ENCODE peak calls at places on chromosomes 12 and 14, in five cellular contexts. F is HT-29, C is HEK293T, X is choroid plexus epithelial cell, L is left kidney. N is an unnamed sample.

GRCh38 chr12:108442077-108442476 is 73.0 kb upstream of the FICD start:
- DNase-seq in L (peak), F (no peak), X (no peak), C (no peak), N (peak)

GRCh38 chr14:66495214-66496098 is 9.3 kb downstream of the CCDC196 start:
- DNase-seq in F (peak), X (peak), C (peak), L (peak), N (no peak)

GRCh38 chr12:5428332-5429221 is 3.3 kb upstream of the NTF3 start:
- DNase-seq in F (peak), L (peak), C (no peak), X (peak), N (no peak)

GRCh38 chr14:35480119-35480769 is 53.7 kb upstream of the INSM2 start:
- DNase-seq in X (peak), F (no peak), C (no peak), L (no peak), N (no peak)

GRCh38 chr14:59679872-59680271 is 103.3 kb upstream of the CCDC175 start:
- DNase-seq in C (no peak), L (peak), X (peak), F (no peak), N (no peak)

GRCh38 chr12:83826112-83826511 is 1086.5 kb downstream of the SLC6A15 start:
- DNase-seq in F (peak), X (peak), L (peak), C (peak), N (peak)

GRCh38 chr12:21912318-21912717 is 28.9 kb downstream of the ABCC9 start:
- DNase-seq in C (no peak), L (no peak), F (no peak), X (peak), N (no peak)

GRCh38 chr14:33836203-33836894 is 114.5 kb downstream of the EGLN3 start:
- DNase-seq in X (no peak), F (no peak), C (no peak), L (peak), N (no peak)

GRCh38 chr14:102911991-102912761 is 10.3 kb upstream of the AMN start:
- DNase-seq in F (no peak), C (no peak), L (no peak), X (no peak), N (no peak)

GRCh38 chr12:79358716-79359341 is 331.9 kb downstream of the PAWR start:
- DNase-seq in F (no peak), X (peak), L (no peak), C (no peak), N (no peak)

GRCh38 chr14:77025744-77026165 is 2.8 kb downstream of the IRF2BPL start:
- DNase-seq in C (no peak), X (no peak), F (no peak), L (peak), N (no peak)

GRCh38 chr12:67698711-67699603 is 50.4 kb downstream of the DYRK2 start:
- DNase-seq in F (no peak), L (no peak), X (peak), C (no peak), N (no peak)

GRCh38 chr14:75170797-75171196 is 5.6 kb downstream of the TMED10 start:
- DNase-seq in X (no peak), F (no peak), L (no peak), C (no peak), N (no peak)

GRCh38 chr12:19893514-19893913 is 454.2 kb downstream of the AEBP2 start:
- DNase-seq in C (no peak), X (peak), L (no peak), F (no peak), N (no peak)

GRCh38 chr12:96719671-96720362 is 187.2 kb upstream of the NEDD1 start:
- DNase-seq in C (no peak), L (peak), F (peak), X (peak), N (no peak)

GRCh38 chr14:24255931-24256696 is 6.9 kb downstream of the TGM1 start:
- DNase-seq in L (no peak), C (no peak), F (no peak), X (no peak), N (no peak)

GRCh38 chr12:97047361-97047760 is 140.3 kb downstream of the NEDD1 start:
- DNase-seq in X (no peak), L (no peak), C (no peak), F (no peak), N (no peak)

GRCh38 chr12:112716099-112717093 is 75.2 kb upstream of the RPH3A start:
- DNase-seq in F (peak), X (peak), L (peak), C (peak), N (peak)

GRCh38 chr12:93323625-93324165 is 54.0 kb upstream of the NUDT4 start:
- DNase-seq in X (peak), L (no peak), F (no peak), C (no peak), N (no peak)

GRCh38 chr12:132100306-132101065 is 43.6 kb downstream of the DDX51 start:
- DNase-seq in X (no peak), L (no peak), F (no peak), C (no peak), N (no peak)

GRCh38 chr14:63647696-63648410 is 6.2 kb upstream of the WDR89 start:
- DNase-seq in C (no peak), X (peak), F (no peak), L (no peak), N (no peak)

GRCh38 chr14:100419856-100420255 is 96.7 kb downstream of the SLC25A47 start:
- DNase-seq in F (no peak), X (no peak), L (peak), C (peak), N (no peak)

GRCh38 chr12:90909069-90909676 is 45.8 kb downstream of the CCER1 start:
- DNase-seq in X (peak), C (peak), F (peak), L (peak), N (peak)

GRCh38 chr14:92783813-92784431 is 10.2 kb upstream of the GOLGA5 start:
- DNase-seq in X (peak), C (peak), L (peak), F (peak), N (no peak)

GRCh38 chr12:128338344-128338743 is 71.4 kb downstream of the TMEM132C start:
- DNase-seq in L (peak), X (no peak), F (no peak), C (no peak), N (no peak)

GRCh38 chr14:24394275-24394674 is 4.5 kb upstream of the NYNRIN start:
- DNase-seq in X (no peak), F (no peak), C (no peak), L (no peak), N (no peak)

GRCh38 chr12:570949-571794 is 92.1 kb downstream of the NINJ2 start:
- DNase-seq in L (peak), X (peak), C (no peak), F (peak), N (no peak)

GRCh38 chr12:100576311-100577036 is 3.0 kb downstream of the GAS2L3 start:
- DNase-seq in C (peak), F (peak), L (no peak), X (peak), N (no peak)

GRCh38 chr12:6919588-6919987 is 5.2 kb downstream of the ENO2 start:
- DNase-seq in L (no peak), F (no peak), C (no peak), X (no peak), N (no peak)

GRCh38 chr12:106252056-106252455 is 4.2 kb upstream of the CKAP4 start:
- DNase-seq in X (no peak), F (no peak), C (no peak), L (no peak), N (no peak)

GRCh38 chr12:54082402-54082892 is 28.8 kb downstream of the HOXC4 start:
- DNase-seq in F (peak), L (peak), C (peak), X (peak), N (no peak)

GRCh38 chr12:110932048-110932447 is 11.7 kb upstream of the MYL2 start:
- DNase-seq in F (no peak), L (peak), X (peak), C (peak), N (no peak)

N was measured in iPS DF 6.9.